ENCODE peak calls at places on chromosomes 13 and 19, in four cellular contexts. Z, R, G and X are unnamed samples.

GRCh38 chr19:43983912-43984686 is at the start of gene ZNF155:
- DNase-seq in R (peak; percentile 45), Z (peak; percentile 92), G (peak; percentile 93), X (peak; percentile 56)

GRCh38 chr13:74040200-74040599 is 94.0 kb downstream of the KLF12 start:
- DNase-seq in Z (no peak), R (peak; percentile 28), G (peak; percentile 57), X (no peak)

GRCh38 chr13:72839831-72840426 is 58.0 kb downstream of the PIBF1 start:
- DNase-seq in Z (peak; percentile 5), R (no peak), G (peak; percentile 47), X (no peak)

GRCh38 chr13:77325371-77325941 is 1.4 kb downstream of the MYCBP2 start:
- DNase-seq in Z (no peak), R (peak; percentile 47), G (no peak), X (no peak)

GRCh38 chr19:18415177-18415867 is 3.9 kb upstream of the SSBP4 start:
- DNase-seq in R (no peak), Z (no peak), G (peak; percentile 86), X (no peak)

GRCh38 chr13:66483712-66484111 is 746.4 kb downstream of the PCDH9 start:
- DNase-seq in R (no peak), G (no peak), Z (no peak), X (no peak)

GRCh38 chr13:44969858-44970484 is 19.3 kb downstream of the NUFIP1 start:
- DNase-seq in R (no peak), Z (peak; percentile 23), G (no peak), X (no peak)

GRCh38 chr13:35704331-35704730 is 227.8 kb upstream of the MAB21L1 start:
- DNase-seq in R (no peak), G (no peak), Z (no peak), X (no peak)

GRCh38 chr19:2631213-2631821 is 71.2 kb downstream of the GNG7 start:
- DNase-seq in Z (no peak), R (peak; percentile 53), G (peak; percentile 54), X (peak; percentile 45)

GRCh38 chr19:45049073-45049736 is 10.4 kb downstream of the CLASRP start:
- DNase-seq in R (no peak), Z (no peak), G (peak; percentile 63), X (no peak)

DNA sequence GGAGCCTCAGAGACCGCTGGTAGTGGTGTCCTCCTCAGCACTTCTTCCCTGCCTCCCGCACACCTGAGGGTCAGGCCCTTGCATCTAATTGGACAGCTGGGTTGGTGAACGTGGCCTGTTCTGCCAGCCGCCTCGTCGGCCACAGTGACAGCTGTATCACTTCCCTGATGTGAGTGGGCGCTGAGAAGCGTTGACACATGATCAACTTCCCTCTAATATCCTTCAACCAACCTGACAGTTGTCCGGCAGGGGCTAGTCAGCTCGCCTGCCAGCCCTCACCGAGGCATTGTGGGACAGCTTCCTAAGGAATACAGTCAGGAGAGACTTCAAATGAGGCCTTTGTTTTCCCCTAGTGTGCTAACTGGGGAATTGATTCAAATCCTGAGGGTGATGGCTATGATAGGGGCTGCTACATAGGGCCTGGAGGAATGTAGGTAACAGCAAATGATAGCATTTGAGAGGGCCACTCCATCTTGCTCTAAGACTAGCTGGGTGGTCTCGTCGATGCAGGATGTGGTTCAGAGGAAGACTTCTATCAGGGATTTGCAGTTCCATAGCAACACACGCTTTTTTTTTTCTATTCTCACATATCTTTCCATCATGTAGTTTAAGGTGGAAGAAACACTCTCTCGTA is 230.8 kb downstream of the TSHZ3 start:
- DNase-seq in Z (no peak), G (no peak), R (no peak), X (no peak)
- TF ChIP-seq CTCF in Z (no peak), G (no peak), R (no peak), X (no peak)

GRCh38 chr19:4524808-4525562 is 6.7 kb upstream of the PLIN4 start:
- DNase-seq in G (peak; percentile 83), Z (no peak), R (peak; percentile 85), X (peak; percentile 56)
- TF ChIP-seq CTCF in G (peak; percentile 58), Z (peak; percentile 82), R (peak; percentile 74), X (peak; percentile 61)

DNA sequence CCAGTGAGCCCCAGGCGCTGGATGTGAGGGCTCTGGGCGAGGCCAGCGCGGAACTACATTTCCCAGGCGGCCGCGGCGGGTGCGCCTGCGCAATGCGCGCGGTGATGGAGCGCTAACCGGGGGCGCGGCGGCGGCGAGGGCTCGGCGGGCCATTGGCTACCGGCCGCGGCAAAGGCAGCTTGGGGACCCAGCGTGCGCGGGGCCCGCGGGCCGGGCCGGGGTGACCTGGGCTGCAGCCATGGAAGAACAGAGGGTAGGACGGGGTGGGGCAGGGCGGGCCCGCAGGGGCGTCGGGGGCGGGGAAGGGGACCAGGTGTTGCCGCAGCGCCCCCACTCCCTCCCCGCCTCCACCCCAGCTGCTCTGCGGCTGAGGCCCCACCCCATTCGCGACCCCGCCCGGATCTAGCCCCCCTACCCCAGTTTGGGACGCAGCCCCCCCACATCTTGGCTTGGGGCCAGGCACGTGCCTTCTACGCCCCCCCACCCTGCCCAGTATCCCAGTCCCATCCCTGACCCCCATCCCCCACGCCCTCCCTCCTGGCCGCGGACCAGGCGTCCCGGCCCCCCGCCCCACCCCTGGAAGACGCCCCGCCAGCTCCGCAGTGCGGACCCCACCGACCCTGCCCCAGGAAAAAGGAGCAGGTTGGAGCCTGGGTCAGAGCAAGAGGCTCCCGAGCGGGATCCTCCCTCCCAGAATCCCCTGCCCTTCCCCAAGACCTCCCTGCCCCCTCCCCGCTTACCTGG is at the start of gene FSD1:
- DNase-seq in Z (no peak), G (no peak), R (peak; percentile 89), X (peak; percentile 66)
- TF ChIP-seq CTCF in Z (no peak), G (no peak), R (no peak), X (no peak)

GRCh38 chr13:101893021-101893420 is 440.5 kb downstream of the ITGBL1 start:
- DNase-seq in R (no peak), Z (no peak), G (no peak), X (no peak)
- TF ChIP-seq CTCF in R (no peak), Z (no peak), G (no peak), X (no peak)

DNA sequence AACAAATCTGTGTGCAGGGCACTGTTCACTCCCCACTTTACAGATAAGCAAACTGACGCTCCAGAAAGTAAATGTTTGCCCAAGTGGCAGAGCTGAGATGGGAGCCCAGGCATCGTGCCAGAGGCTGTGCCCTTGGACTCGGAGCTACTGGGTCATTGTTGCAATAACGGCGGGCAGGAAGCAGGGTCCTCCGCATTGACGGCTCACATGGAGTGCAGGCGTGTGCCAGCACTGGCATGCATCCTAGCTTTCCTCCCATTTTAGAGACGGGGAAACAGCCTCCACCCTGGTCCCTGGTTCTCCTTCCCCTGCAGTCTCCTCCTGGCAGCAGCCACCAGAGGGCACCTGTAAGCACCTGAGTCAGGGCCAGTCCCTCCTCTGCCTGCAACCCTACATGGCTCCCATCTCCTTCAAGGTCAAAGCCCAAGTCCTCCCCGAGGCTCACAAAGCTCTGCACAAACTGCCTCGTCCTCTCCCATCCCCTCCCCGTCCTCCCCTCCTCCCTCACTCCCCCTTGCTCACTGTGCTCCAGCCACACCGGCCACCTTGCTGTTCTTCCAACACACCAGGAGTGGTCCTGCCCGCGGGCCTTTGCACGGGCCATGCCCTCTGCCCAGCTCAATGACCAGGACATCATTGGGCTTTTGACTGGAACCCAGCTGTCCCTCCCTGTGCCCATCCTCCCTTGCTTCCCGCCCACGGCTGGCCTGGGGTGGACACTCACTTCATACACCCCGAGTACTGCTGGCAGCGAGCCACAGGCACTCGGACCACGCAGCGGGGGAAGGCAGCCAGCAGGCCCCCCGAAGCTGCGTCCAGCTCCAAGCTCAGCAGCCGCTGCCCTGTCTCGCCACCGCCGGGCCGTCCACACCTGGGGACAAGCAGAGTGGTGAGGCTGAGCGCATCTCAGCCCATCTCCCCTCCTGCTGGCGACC is 7.7 kb upstream of the LRG1 start:
- DNase-seq in G (no peak), R (no peak), Z (no peak), X (no peak)
- TF ChIP-seq CTCF in G (peak; percentile 14), R (no peak), Z (peak; percentile 30), X (no peak)

DNA sequence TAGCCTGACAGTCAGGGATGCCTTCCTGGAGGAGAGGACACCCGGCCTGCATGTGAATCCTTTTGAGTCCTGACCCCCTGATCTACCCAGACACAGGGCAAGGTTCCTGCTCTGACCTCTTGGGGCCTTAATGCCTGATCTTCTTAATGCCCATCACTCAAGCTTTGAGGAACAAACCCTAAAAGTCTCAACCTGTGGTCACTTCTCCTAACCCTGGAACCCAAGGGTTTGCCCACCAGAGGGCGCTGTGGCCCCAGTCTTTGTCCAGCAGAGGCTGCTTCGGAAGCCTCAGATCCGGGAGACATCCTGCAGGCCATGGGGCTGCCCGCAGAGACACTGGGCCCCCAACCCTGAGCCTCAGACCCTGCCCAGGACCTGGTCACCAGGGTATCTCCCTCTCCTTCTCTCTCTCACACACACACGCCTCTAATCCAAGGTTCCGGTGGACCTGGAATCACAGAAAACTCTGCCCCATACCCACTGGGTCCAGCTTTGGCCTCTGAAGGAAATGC is 9.8 kb upstream of the DPF1 start:
- DNase-seq in R (peak; percentile 82), Z (no peak), G (peak; percentile 86), X (peak; percentile 73)
- TF ChIP-seq CTCF in R (peak; percentile 78), Z (peak; percentile 87), G (peak; percentile 75), X (peak; percentile 59)